ENCODE peak calls at places on chromosomes 11 and 22, in six cellular contexts. V is upper lobe of left lung, U is A549, F is HepG2, T is K562, E is GM12878. R is an unnamed sample.
A peak's percentile ranks its signal among the peaks of the same experiment; 100 is the strongest.

GRCh38 chr11:19805827-19806226 is 93.2 kb downstream of the NAV2 start:
- ATAC-seq in V (no peak), U (no peak), F (no peak), T (no peak), E (no peak), R (no peak)

GRCh38 chr11:11407065-11407737 is 54.2 kb upstream of the CSNK2A3 start:
- ATAC-seq in V (peak; percentile 58), U (no peak), F (no peak), T (no peak), E (no peak), R (peak; percentile 49)

GRCh38 chr11:78870655-78871054 is 296.0 kb upstream of the NARS2 start:
- ATAC-seq in V (no peak), U (no peak), F (no peak), T (no peak), E (no peak), R (no peak)

GRCh38 chr22:35995345-35995744 is 33.3 kb downstream of the RBFOX2 start:
- ATAC-seq in V (peak; percentile 64), U (no peak), F (no peak), T (peak; percentile 59), E (no peak), R (peak; percentile 60)

GRCh38 chr22:46884365-46884764 is 121.9 kb downstream of the TBC1D22A start:
- ATAC-seq in V (no peak), U (no peak), F (no peak), T (no peak), E (no peak), R (no peak)

GRCh38 chr11:116276051-116277044 is 496.4 kb downstream of the BUD13 start:
- ATAC-seq in V (peak; percentile 87), U (peak; percentile 79), F (peak; percentile 97), T (peak; percentile 98), E (peak; percentile 97), R (peak; percentile 37)

GRCh38 chr11:128687321-128687720 is 6.6 kb upstream of the FLI1 start:
- ATAC-seq in V (peak; percentile 68), U (no peak), F (no peak), T (peak; percentile 63), E (peak; percentile 18), R (peak; percentile 43)

GRCh38 chr22:23098718-23099524 is 28.6 kb downstream of the GNAZ start:
- ATAC-seq in V (no peak), U (no peak), F (no peak), T (no peak), E (no peak), R (peak; percentile 86)

GRCh38 chr22:35578836-35579575 is 38.1 kb downstream of the MB start:
- ATAC-seq in V (no peak), U (no peak), F (no peak), T (no peak), E (no peak), R (no peak)

GRCh38 chr11:60367009-60367408 is 11.3 kb upstream of the MS4A7 start:
- ATAC-seq in V (no peak), U (no peak), F (no peak), T (no peak), E (peak; percentile 76), R (no peak)

GRCh38 chr11:129836979-129837378 is 21.3 kb downstream of the TMEM45B start:
- ATAC-seq in V (no peak), U (no peak), F (no peak), T (no peak), E (no peak), R (no peak)

GRCh38 chr22:35914665-35915476 is 113.8 kb downstream of the RBFOX2 start:
- ATAC-seq in V (peak; percentile 95), U (peak; percentile 98), F (peak; percentile 99), T (peak; percentile 98), E (no peak), R (peak; percentile 93)

GRCh38 chr11:61717286-61718033 is 35.0 kb upstream of the MYRF start:
- ATAC-seq in V (no peak), U (no peak), F (no peak), T (no peak), E (no peak), R (no peak)

GRCh38 chr11:107785401-107785800 is 73.2 kb downstream of the SLC35F2 start:
- ATAC-seq in V (peak; percentile 32), U (no peak), F (no peak), T (peak; percentile 27), E (peak; percentile 63), R (no peak)

GRCh38 chr22:22343603-22344276 is 99.2 kb downstream of the VPREB1 start:
- ATAC-seq in V (peak; percentile 67), U (no peak), F (no peak), T (peak; percentile 1), E (peak; percentile 82), R (no peak)

GRCh38 chr11:84313830-84314359 is 1027.7 kb upstream of the CCDC90B start:
- ATAC-seq in V (no peak), U (no peak), F (no peak), T (no peak), E (no peak), R (peak; percentile 60)

GRCh38 chr22:45629469-45630089 is 42.1 kb upstream of the ATXN10 start:
- ATAC-seq in V (no peak), U (no peak), F (peak; percentile 84), T (no peak), E (peak; percentile 42), R (no peak)

GRCh38 chr11:118238947-118239346 is 13.2 kb downstream of the MPZL3 start:
- ATAC-seq in V (no peak), U (no peak), F (no peak), T (no peak), E (peak; percentile 10), R (no peak)

GRCh38 chr22:35587447-35587870 is 29.7 kb downstream of the MB start:
- ATAC-seq in V (no peak), U (no peak), F (no peak), T (no peak), E (no peak), R (peak; percentile 29)

GRCh38 chr22:39473856-39474255 is 17.0 kb downstream of the MGAT3 start:
- ATAC-seq in V (no peak), U (no peak), F (no peak), T (no peak), E (no peak), R (no peak)

DNA sequence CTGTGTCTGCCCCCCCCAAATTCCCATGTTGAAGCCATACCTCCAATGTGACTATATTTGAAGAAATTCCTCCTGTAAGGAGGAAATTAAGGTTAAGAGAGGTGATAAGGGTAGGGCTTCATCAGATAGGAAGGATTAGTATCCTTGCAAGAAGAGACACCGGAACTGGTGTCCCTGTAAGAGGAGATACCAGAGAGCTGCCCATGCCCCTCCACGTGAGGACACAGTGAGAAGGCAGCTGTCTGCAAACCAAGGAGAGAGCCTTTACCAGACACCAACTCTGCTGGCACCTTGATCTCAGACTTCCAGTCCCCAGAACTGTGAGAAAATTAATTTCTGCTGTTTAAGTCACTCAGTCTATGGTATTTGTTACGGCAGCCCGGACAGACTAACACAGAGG is 109.3 kb downstream of the ARFGAP2 start:
- ATAC-seq in V (no peak), U (no peak), F (no peak), T (peak; percentile 59), E (no peak), R (no peak)
- H3K4me3 ChIP-seq in V (no peak overlapping the region), U (no peak overlapping the region), F (no peak overlapping the region), T (no peak overlapping the region), E (no peak overlapping the region), R (no peak overlapping the region)

GRCh38 chr11:113373981-113374560 is 13.5 kb upstream of the ANKK1 start:
- ATAC-seq in V (no peak), U (no peak), F (no peak), T (peak; percentile 72), E (no peak), R (no peak)
- TF ChIP-seq EP300 in V (no peak), U (no peak), F (no peak), T (no peak), E (no peak), R (no peak)

GRCh38 chr11:65871811-65872548 is 620 bp downstream of the EFEMP2 start:
- ATAC-seq in V (peak; percentile 19), U (peak; percentile 6), F (peak; percentile 47), T (no peak), E (no peak), R (peak; percentile 11)
- TF ChIP-seq POLR2A in V (no peak), U (no peak), F (no peak), T (no peak), E (no peak), R (no peak)

DNA sequence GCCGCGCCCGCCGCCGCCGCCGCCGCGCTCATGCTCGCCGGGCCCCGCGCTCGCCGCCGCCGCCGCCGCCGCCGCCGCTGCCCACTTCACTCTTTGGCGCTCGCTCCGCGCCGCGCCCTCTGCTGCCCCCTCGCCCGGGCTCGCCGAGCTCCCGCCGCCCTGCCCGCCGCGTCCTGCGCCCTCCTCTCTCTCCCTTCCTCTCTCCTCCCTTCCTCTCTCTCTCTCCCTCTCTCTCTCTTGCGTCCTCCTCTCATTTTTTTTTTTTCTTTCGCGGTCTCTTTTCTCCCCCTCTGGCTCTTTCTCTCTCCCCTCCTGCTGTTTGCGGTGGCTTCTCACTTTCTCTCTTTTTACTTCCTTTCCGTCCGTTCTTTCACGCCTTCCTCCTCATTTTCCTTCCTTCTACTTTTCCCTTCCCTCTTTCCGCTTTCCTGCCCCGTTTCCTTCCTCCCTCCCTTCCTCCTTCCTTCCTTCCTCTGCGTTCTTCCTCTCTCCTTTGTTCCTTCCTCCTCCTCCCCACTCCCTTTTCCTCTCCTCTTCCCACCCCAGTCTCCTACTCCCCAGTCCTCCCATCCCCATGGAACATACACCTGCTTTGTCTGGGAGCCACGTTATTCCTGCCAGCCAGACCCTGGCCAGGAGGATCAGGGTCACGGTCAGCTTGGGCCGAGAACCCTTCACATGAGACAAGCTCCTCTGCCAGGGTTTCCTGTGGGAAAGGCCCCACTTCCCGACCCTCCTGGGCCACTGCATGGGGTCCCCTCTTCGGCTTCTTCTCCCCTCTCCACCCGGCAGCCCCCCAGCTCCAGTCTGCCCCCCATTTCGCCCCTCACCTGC is 19.3 kb upstream of the SHISAL1 start:
- ATAC-seq in V (peak; percentile 19), U (peak; percentile 56), F (no peak), T (no peak), E (no peak), R (peak; percentile 37)
- H3K4me3 ChIP-seq in V (no peak overlapping the region), U (peak overlapping the region; percentile 39), F (no peak overlapping the region), T (no peak overlapping the region), E (no peak overlapping the region), R (peak overlapping the region; percentile 61)

GRCh38 chr11:35042265-35042664 is 96.7 kb upstream of the CD44 start:
- ATAC-seq in V (no peak), U (no peak), F (no peak), T (no peak), E (no peak), R (no peak)
- TF ChIP-seq EP300 in V (no peak), U (no peak), F (no peak), T (no peak), E (no peak), R (no peak)

GRCh38 chr11:65501005-65501529 is 2.2 kb downstream of the MALAT1 start:
- ATAC-seq in V (no peak), U (no peak), F (no peak), T (no peak), E (no peak), R (no peak)

GRCh38 chr11:65498977-65499712 is at the start of gene MALAT1:
- ATAC-seq in V (peak; percentile 64), U (peak; percentile 12), F (no peak), T (peak; percentile 39), E (peak; percentile 23), R (no peak)

GRCh38 chr11:65501530-65502273 is 2.9 kb downstream of the MALAT1 start:
- ATAC-seq in V (no peak), U (no peak), F (no peak), T (no peak), E (no peak), R (no peak)

GRCh38 chr11:65499713-65500261 is 942 bp downstream of the MALAT1 start:
- ATAC-seq in V (no peak), U (no peak), F (no peak), T (no peak), E (no peak), R (no peak)

GRCh38 chr11:65500262-65501004 is 1.6 kb downstream of the MALAT1 start:
- ATAC-seq in V (no peak), U (no peak), F (no peak), T (no peak), E (no peak), R (no peak)
- TF ChIP-seq POLR2A in V (peak; percentile 82), U (peak; percentile 82), F (peak; percentile 63), T (peak; percentile 99), E (peak; percentile 96), R (peak; percentile 84)